ENCODE peak calls at places on chromosomes 1 and 21, in four cellular contexts. W is endothelial cell of umbilical vein, O is K562, M is GM12878. L is an unnamed sample.

GRCh38 chr1:163120372-163120771 is 51.2 kb downstream of the RGS4 start:
- DNase-seq in O (no peak), M (no peak), W (no peak), L (no peak)

GRCh38 chr21:17775431-17776126 is 43.6 kb downstream of the C21orf91 start:
- DNase-seq in O (no peak), W (no peak), M (peak), L (no peak)

GRCh38 chr1:203455706-203456105 is 19.9 kb upstream of the PRELP start:
- DNase-seq in W (no peak), O (no peak), M (no peak), L (no peak)

GRCh38 chr1:177307771-177308170 is 137.0 kb downstream of the BRINP2 start:
- DNase-seq in M (no peak), O (no peak), W (no peak), L (peak)

GRCh38 chr1:184975208-184975875 is 1.0 kb upstream of the NIBAN1 start:
- DNase-seq in O (no peak), M (no peak), W (no peak), L (no peak)

GRCh38 chr1:178724734-178725602 is at the start of gene RALGPS2:
- DNase-seq in W (peak), O (peak), M (no peak), L (peak)

GRCh38 chr1:164836614-164837018 is 277.6 kb downstream of the PBX1 start:
- DNase-seq in O (no peak), W (no peak), M (no peak), L (no peak)

GRCh38 chr1:197976368-197976767 is 59.2 kb downstream of the LHX9 start:
- DNase-seq in W (no peak), O (no peak), M (no peak), L (peak)

GRCh38 chr1:10007161-10007560 is 10.1 kb downstream of the RBP7 start:
- DNase-seq in W (no peak), M (no peak), O (no peak), L (no peak)

GRCh38 chr1:35860680-35861079 is 22.3 kb upstream of the AGO1 start:
- DNase-seq in W (no peak), O (no peak), M (no peak), L (no peak)

GRCh38 chr1:115655307-115655664 is 13.5 kb downstream of the VANGL1 start:
- DNase-seq in W (no peak), O (no peak), M (no peak), L (no peak)

GRCh38 chr1:183096351-183096750 is 73.1 kb downstream of the LAMC1 start:
- DNase-seq in W (no peak), O (no peak), M (no peak), L (no peak)

GRCh38 chr1:178283409-178283808 is 189.5 kb downstream of the RASAL2 start:
- DNase-seq in O (no peak), M (no peak), W (no peak), L (peak)

GRCh38 chr1:150364231-150365003 is 470 bp downstream of the RPRD2 start:
- DNase-seq in M (no peak), O (peak), W (peak), L (peak)

GRCh38 chr1:246582301-246583055 is 16.2 kb downstream of the CNST start:
- DNase-seq in M (no peak), O (peak), W (no peak), L (no peak)

GRCh38 chr1:12650001-12650421 is 6.1 kb downstream of the AADACL4 start:
- DNase-seq in O (no peak), W (peak), M (no peak), L (peak)

GRCh38 chr1:183898001-183898396 is 93.1 kb downstream of the RGL1 start:
- DNase-seq in O (no peak), W (no peak), M (no peak), L (no peak)

GRCh38 chr21:44854664-44855446 is 18.6 kb downstream of the PTTG1IP start:
- DNase-seq in W (no peak), M (no peak), O (peak), L (no peak)

GRCh38 chr1:28180310-28181305 is 4.1 kb upstream of the PTAFR start:
- DNase-seq in M (no peak), O (no peak), W (peak), L (no peak)

GRCh38 chr1:238582816-238583215 is 692.1 kb upstream of the ZP4 start:
- DNase-seq in M (no peak), W (no peak), O (no peak), L (no peak)

GRCh38 chr21:33947451-33948095 is 32.0 kb upstream of the ATP5PO start:
- DNase-seq in M (peak), W (peak), O (peak), L (peak)

GRCh38 chr1:3483801-3484444 is 29.5 kb downstream of the ARHGEF16 start:
- DNase-seq in O (peak), M (no peak), W (peak), L (no peak)

GRCh38 chr1:226654046-226654445 is 85.0 kb downstream of the ITPKB start:
- DNase-seq in M (no peak), W (no peak), O (no peak), L (peak)

GRCh38 chr1:175332515-175332914 is 139.9 kb upstream of the KIAA0040 start:
- DNase-seq in M (no peak), W (no peak), O (no peak), L (no peak)

GRCh38 chr1:60173729-60174128 is 100.2 kb upstream of the C1orf87 start:
- DNase-seq in O (no peak), W (no peak), M (no peak), L (no peak)

GRCh38 chr1:26862781-26863676 is at the start of gene SFN:
- DNase-seq in O (peak), M (no peak), W (no peak), L (no peak)

GRCh38 chr1:62912028-62912638 is 128.2 kb downstream of the ATG4C start:
- DNase-seq in W (peak), M (no peak), O (peak), L (peak)

DNA sequence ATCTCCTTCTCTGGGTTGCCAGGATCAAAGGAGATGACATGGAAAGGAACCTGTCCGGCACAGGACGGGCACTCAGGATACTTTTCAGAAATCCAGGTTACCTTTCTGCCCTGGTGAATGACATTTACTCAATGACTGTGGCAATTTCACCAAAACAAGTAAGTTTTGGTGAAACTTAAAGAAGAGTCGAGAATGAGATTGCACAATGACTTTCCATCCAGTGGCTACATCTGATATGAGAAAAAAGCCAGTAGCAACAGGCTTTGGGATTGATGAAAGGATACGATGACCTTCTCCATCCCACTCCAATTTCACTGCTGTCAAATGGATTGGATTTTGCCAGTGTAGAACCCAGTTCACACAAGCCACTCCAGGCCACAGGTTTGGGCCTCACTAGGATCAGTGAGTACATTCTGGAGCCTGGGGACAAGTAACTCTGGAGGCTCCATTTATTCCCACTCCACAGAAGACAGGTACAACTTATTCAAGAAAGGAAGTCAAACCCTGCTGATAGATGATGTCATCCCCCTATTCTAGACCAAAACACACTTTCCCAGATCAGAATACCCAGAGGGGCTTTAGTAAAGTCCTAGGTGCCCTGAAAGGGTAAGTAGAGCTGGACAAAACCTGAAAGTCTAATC is 63.3 kb downstream of the PLPP3 start:
- DNase-seq in W (no peak), O (no peak), M (no peak), L (no peak)
- TF ChIP-seq FOS in W (no peak), O (no peak), M (no peak), L (no peak)

GRCh38 chr1:195804547-195804946 is 803.7 kb downstream of the KCNT2 start:
- DNase-seq in O (no peak), W (no peak), M (no peak), L (no peak)
- TF ChIP-seq FOS in O (no peak), W (no peak), M (no peak), L (no peak)

GRCh38 chr1:20430355-20431290 is 55.4 kb downstream of the CAMK2N1 start:
- DNase-seq in O (peak), W (peak), M (no peak), L (peak)
- TF ChIP-seq FOS in O (no peak), W (no peak), M (no peak), L (no peak)

GRCh38 chr1:81600878-81601658 is 199.7 kb upstream of the ADGRL2 start:
- DNase-seq in W (no peak), M (no peak), O (no peak), L (no peak)
- TF ChIP-seq FOS in W (no peak), M (no peak), O (no peak), L (no peak)

GRCh38 chr1:72184099-72184695 is 98.1 kb downstream of the NEGR1 start:
- DNase-seq in M (no peak), W (peak), O (no peak), L (no peak)

GRCh38 chr1:72182859-72183258 is 99.5 kb downstream of the NEGR1 start:
- DNase-seq in M (no peak), O (no peak), W (no peak), L (no peak)

GRCh38 chr1:72186733-72187307 is 95.5 kb downstream of the NEGR1 start:
- DNase-seq in W (peak), O (no peak), M (no peak), L (peak)
- TF ChIP-seq FOS in W (no peak), O (no peak), M (no peak), L (no peak)